ENCODE peak calls at places on chromosomes 7 and 10, in four cellular contexts. J is SJSA1, N is HCT116, H is GM23338. F is an unnamed sample. For H3K36me3, the result is how much of the 10 kb centered on the place peaks cover.

GRCh38 chr7:157442456-157442855 is 105.7 kb downstream of the DNAJB6 start:
- DNase-seq in J (no peak), N (no peak), H (no peak), F (peak)

GRCh38 chr7:116897661-116898060 is 35.3 kb downstream of the CAPZA2 start:
- DNase-seq in J (no peak), N (no peak), H (no peak), F (no peak)

GRCh38 chr7:33639552-33640197 is 265.7 kb upstream of the BMPER start:
- DNase-seq in J (no peak), N (no peak), H (no peak), F (no peak)

GRCh38 chr7:28919510-28919909 is 38.6 kb downstream of the TRIL start:
- DNase-seq in J (no peak), N (no peak), H (no peak), F (no peak)

GRCh38 chr7:151631968-151632749 is 112.5 kb upstream of the RHEB start:
- DNase-seq in J (peak), N (no peak), H (peak), F (peak)

GRCh38 chr7:139118234-139118802 is 8.8 kb upstream of the ZC3HAV1 start:
- DNase-seq in J (peak), N (peak), H (peak), F (no peak)

GRCh38 chr10:29784175-29784773 is 149.5 kb upstream of the SVIL start:
- DNase-seq in J (peak), N (peak), H (peak), F (no peak)

GRCh38 chr7:145850636-145851035 is 266.0 kb upstream of the CNTNAP2 start:
- DNase-seq in J (no peak), N (no peak), H (peak), F (no peak)

GRCh38 chr10:8350250-8350967 is 295.9 kb downstream of the GATA3 start:
- DNase-seq in J (peak), N (no peak), H (no peak), F (no peak)

GRCh38 chr10:114925675-114926204 is 12.3 kb upstream of the TRUB1 start:
- DNase-seq in J (peak), N (no peak), H (no peak), F (no peak)

GRCh38 chr7:131285558-131285957 is 42.1 kb upstream of the MKLN1 start:
- DNase-seq in J (no peak), N (no peak), H (no peak), F (no peak)

GRCh38 chr10:3723706-3724225 is 61.2 kb downstream of the KLF6 start:
- DNase-seq in J (no peak), N (no peak), H (no peak), F (no peak)

GRCh38 chr10:98391578-98391991 is 23.4 kb downstream of the PYROXD2 start:
- DNase-seq in J (no peak), N (no peak), H (no peak), F (no peak)

GRCh38 chr10:125022671-125023070 is 80.7 kb downstream of the ZRANB1 start:
- DNase-seq in J (no peak), N (no peak), H (no peak), F (peak)

GRCh38 chr10:125023269-125023668 is 81.3 kb downstream of the ZRANB1 start:
- DNase-seq in J (no peak), N (no peak), H (no peak), F (peak)

GRCh38 chr10:125024496-125025234 is 82.7 kb downstream of the ZRANB1 start:
- DNase-seq in J (no peak), N (no peak), H (no peak), F (peak)

GRCh38 chr10:125025341-125025740 is 83.4 kb downstream of the ZRANB1 start:
- DNase-seq in J (no peak), N (no peak), H (no peak), F (no peak)

GRCh38 chr10:125023862-125024495 is 82.1 kb downstream of the ZRANB1 start:
- DNase-seq in J (no peak), N (no peak), H (no peak), F (peak)
- H3K27ac ChIP-seq in J (no peak), N (no peak), H (no peak), F (peak)

DNA sequence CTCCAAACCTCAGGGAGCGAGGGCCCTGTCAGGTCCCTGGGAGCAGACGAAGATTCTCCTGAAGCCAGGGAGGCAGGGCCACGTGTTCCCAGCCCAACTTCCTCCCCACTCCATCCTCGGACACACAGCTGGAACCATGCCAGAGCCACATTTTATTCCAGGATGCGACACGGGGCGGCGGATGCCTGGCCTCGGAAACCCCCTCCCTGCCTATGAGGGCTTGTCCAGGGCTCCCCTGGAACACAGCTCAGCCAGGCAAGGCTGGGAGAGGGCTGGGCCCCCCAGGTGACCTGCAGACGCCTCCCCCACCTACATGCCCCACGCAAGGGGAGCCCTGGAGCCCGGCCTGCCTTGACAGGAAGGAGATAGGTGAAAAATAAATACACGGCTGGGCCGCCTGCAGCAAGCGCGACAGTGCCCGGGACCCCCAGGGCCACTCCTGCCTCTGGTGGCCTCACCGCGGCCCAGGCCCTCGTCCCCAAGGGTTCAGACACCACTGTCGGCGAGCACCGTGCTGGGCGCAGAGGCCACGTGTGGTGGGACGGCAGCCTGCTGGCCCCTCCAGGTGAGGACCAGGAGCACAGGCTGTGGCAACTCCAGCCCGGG is 21.5 kb downstream of the GET4 start:
- DNase-seq in J (no peak), N (no peak), H (no peak), F (no peak)
- H3K36me3 ChIP-seq in J (under half), N (under half), H (under half), F (half or more)

GRCh38 chr10:26475448-26475847 is 37.3 kb downstream of the APBB1IP start:
- DNase-seq in J (no peak), N (no peak), H (no peak), F (no peak)

GRCh38 chr10:26474062-26474461 is 35.9 kb downstream of the APBB1IP start:
- DNase-seq in J (no peak), N (no peak), H (no peak), F (no peak)

GRCh38 chr10:26468291-26468690 is 30.1 kb downstream of the APBB1IP start:
- DNase-seq in J (peak), N (no peak), H (no peak), F (no peak)

GRCh38 chr10:26468691-26469090 is 30.6 kb downstream of the APBB1IP start:
- DNase-seq in J (no peak), N (no peak), H (no peak), F (no peak)

GRCh38 chr10:26472440-26472778 is 34.3 kb downstream of the APBB1IP start:
- DNase-seq in J (no peak), N (no peak), H (no peak), F (no peak)
- H3K27ac ChIP-seq in J (no peak), N (no peak), H (no peak), F (no peak)

GRCh38 chr7:5314864-5315263 is 32.1 kb downstream of the SLC29A4 start:
- DNase-seq in J (no peak), N (no peak), H (no peak), F (no peak)

GRCh38 chr7:5320802-5321396 is 38.2 kb downstream of the SLC29A4 start:
- DNase-seq in J (no peak), N (no peak), H (no peak), F (no peak)

GRCh38 chr7:5320391-5320790 is 37.6 kb downstream of the SLC29A4 start:
- DNase-seq in J (no peak), N (no peak), H (no peak), F (no peak)

GRCh38 chr7:5310822-5311405 is 28.2 kb downstream of the SLC29A4 start:
- DNase-seq in J (no peak), N (no peak), H (no peak), F (no peak)

GRCh38 chr7:5315761-5316160 is 33.0 kb downstream of the SLC29A4 start:
- DNase-seq in J (no peak), N (no peak), H (no peak), F (no peak)
- H3K36me3 ChIP-seq in J (under half), N (under half), H (under half), F (half or more)

DNA sequence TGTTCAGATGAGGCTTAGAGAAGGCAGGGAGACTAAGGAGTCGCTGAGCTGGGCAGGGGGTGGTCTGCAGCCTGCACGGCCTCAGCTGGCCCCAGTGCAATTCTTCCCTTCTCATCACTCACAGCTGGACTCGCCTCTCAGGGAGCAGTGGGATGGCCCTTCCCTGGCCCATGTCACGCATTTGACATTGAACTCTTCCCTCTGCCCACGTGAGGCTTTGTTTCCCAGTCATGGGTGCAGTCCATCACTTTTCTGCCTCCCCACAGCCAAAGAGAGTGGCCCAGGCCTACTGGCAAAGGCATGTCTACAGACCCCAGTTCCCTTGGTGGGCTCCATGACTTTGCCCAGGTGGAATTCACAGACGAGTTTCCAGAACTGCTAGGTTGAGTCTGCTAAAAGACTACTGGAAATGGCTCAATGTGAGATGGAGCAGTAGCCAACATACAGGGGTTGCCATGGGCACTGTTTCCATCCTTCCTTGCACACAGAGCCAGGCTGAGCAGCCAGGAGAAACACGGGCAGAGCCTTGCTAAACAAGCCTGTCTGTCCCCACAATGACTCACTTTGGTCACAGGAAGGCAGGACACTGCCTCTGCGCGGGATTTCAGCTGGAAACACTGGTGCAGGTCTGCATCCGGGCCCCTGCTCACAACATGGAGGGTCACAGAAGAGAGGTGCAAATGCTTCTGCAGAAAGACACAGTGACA is 90.1 kb downstream of the OAT start:
- DNase-seq in J (no peak), N (no peak), H (no peak), F (no peak)
- H3K27ac ChIP-seq in J (no peak), N (no peak), H (no peak), F (no peak)

GRCh38 chr7:46812047-46812672 is 769.8 kb downstream of the TNS3 start:
- DNase-seq in J (no peak), N (no peak), H (no peak), F (no peak)

GRCh38 chr7:46806856-46807255 is 775.1 kb downstream of the TNS3 start:
- DNase-seq in J (no peak), N (no peak), H (no peak), F (no peak)

GRCh38 chr7:46810986-46811385 is 770.9 kb downstream of the TNS3 start:
- DNase-seq in J (no peak), N (no peak), H (no peak), F (no peak)

GRCh38 chr7:46811529-46811928 is 770.4 kb downstream of the TNS3 start:
- DNase-seq in J (peak), N (no peak), H (no peak), F (no peak)

DNA sequence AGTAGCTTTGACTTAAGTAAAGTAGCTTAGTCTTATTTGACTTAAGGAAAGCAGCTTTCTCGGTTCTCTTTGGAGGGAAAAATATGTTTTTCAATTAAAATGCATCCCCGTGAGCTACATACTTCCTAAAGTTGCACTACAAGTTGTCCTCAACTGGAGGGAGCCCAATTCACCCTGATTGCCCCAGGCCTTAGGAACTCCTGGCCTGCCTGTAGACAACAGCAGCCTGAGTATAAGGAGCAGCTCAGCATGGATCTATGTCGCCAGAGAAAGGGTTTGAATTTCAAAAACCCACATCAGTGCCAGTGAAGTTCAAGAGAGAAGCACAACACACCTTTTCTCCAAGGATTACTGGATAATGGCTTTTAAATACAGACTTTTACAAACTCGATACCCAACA is 772.0 kb downstream of the TNS3 start:
- DNase-seq in J (no peak), N (no peak), H (no peak), F (no peak)
- H3K36me3 ChIP-seq in J (under half), N (under half), H (under half), F (under half)

DNA sequence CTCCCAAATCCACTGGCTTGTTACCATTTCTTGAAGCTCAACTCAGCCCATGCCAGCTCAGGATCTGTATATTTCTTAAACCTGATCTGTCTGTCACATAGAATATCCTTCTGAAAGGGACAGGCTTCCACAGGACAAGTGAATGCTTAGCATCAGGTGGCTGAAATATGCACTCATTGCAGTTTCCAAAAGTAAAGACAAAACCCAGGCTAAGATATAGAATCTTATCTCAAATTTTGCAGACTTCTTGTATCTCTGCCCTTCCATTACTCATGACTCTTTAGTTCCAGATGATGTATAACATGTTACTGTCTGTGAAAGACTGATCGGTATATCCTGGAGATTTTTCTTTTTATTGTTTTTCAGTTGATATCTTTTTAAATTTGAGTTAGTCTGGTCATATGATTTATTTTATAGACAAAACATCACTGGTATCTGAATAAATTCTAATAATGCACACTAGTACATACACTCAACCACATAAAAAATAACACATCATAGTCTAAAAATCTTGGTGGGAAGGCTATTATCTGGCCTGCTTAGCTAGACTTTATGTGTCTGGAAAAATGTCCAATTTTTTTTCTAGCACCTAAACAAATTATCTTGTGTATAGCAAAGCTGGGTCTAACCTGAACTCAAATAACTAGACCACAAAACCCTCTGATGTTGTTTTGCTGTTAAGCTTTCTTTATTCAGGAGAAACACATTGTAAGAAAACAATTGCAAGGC is 182.6 kb downstream of the ADAM12 start:
- DNase-seq in J (no peak), N (no peak), H (no peak), F (no peak)
- H3K27ac ChIP-seq in J (no peak), N (no peak), H (no peak), F (no peak)

GRCh38 chr10:28558923-28559508 is 26.1 kb downstream of the WAC start:
- DNase-seq in J (no peak), N (no peak), H (no peak), F (no peak)
- H3K36me3 ChIP-seq in J (half or more), N (under half), H (under half), F (under half)

F was measured in lower lobe of right lung.